ENCODE peak calls at places on chromosomes 5 and 9, in six cellular contexts. I, F, P, Y, X and J are unnamed samples.

GRCh38 chr9:129278391-129279237 is 100.6 kb upstream of the IER5L start:
- DNase-seq in Y (no peak), I (peak), F (peak), P (no peak), X (peak), J (no peak)

GRCh38 chr9:124813496-124814177 is 36.7 kb downstream of the OLFML2A start:
- DNase-seq in P (no peak), Y (no peak), I (no peak), X (no peak), F (no peak), J (no peak)

GRCh38 chr5:163718256-163718655 is 212.8 kb downstream of the MAT2B start:
- DNase-seq in X (no peak), F (no peak), Y (no peak), I (no peak), P (no peak), J (no peak)

GRCh38 chr9:79254900-79255651 is 316.7 kb upstream of the TLE4 start:
- DNase-seq in P (no peak), F (no peak), I (no peak), X (no peak), Y (no peak), J (no peak)

GRCh38 chr5:126954981-126955380 is 75.4 kb downstream of the MARCHF3 start:
- DNase-seq in F (no peak), Y (no peak), X (no peak), P (no peak), I (no peak), J (no peak)

GRCh38 chr5:95879661-95880060 is 57.1 kb upstream of the GLRX start:
- DNase-seq in P (no peak), X (no peak), I (no peak), F (no peak), Y (no peak), J (no peak)

GRCh38 chr5:61298580-61298979 is 33.5 kb upstream of the ZSWIM6 start:
- DNase-seq in F (no peak), I (no peak), X (no peak), Y (no peak), P (no peak), J (no peak)

GRCh38 chr5:180284161-180284560 is 7.7 kb downstream of the MAPK9 start:
- DNase-seq in F (no peak), X (no peak), Y (no peak), P (no peak), I (no peak), J (no peak)

GRCh38 chr9:37343724-37344123 is 78.8 kb upstream of the GRHPR start:
- DNase-seq in P (no peak), Y (no peak), I (no peak), F (no peak), X (no peak), J (no peak)

GRCh38 chr9:81804306-81804705 is 115.0 kb upstream of the TLE1 start:
- DNase-seq in P (no peak), F (no peak), Y (no peak), X (no peak), I (no peak), J (no peak)

GRCh38 chr9:114287001-114287762 is 35.7 kb upstream of the ORM1 start:
- DNase-seq in I (no peak), F (no peak), P (no peak), X (no peak), Y (no peak), J (no peak)

GRCh38 chr9:26971721-26972120 is 15.5 kb downstream of the IFT74 start:
- DNase-seq in F (no peak), Y (no peak), X (no peak), P (no peak), I (no peak), J (no peak)

GRCh38 chr9:100167912-100168775 is 69.1 kb downstream of the INVS start:
- DNase-seq in X (no peak), I (no peak), Y (no peak), P (no peak), F (no peak), J (no peak)

GRCh38 chr9:109781541-109782197 is 1.7 kb downstream of the PALM2AKAP2 start:
- DNase-seq in F (no peak), Y (no peak), P (no peak), I (no peak), X (no peak), J (no peak)
- H3K4me3 ChIP-seq in F (peak), Y (no peak), P (peak), I (no peak), X (no peak), J (no peak)

DNA sequence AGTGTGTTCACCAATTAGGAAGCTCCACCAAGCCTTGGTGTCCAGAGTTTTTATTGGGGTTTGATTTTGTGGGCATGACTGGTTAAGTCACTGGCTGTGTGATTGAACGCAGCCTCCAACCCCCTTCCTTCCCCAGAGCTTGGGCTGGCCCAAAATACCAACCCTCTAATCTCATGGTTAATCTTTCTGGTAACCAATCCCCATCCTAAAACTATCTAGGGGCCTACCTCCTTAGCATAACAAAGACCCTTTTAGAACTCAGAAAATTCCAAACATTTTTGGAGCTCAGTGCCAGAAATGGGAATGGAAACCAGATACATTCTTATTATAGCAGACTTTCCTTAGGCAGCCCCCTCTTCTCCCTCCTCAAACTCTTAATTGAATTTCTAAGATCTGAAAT is 35.9 kb upstream of the HRH2 start:
- DNase-seq in Y (no peak), I (no peak), X (no peak), P (no peak), F (no peak), J (no peak)
- H3K4me3 ChIP-seq in Y (no peak), I (no peak), X (no peak), P (no peak), F (no peak), J (no peak)

DNA sequence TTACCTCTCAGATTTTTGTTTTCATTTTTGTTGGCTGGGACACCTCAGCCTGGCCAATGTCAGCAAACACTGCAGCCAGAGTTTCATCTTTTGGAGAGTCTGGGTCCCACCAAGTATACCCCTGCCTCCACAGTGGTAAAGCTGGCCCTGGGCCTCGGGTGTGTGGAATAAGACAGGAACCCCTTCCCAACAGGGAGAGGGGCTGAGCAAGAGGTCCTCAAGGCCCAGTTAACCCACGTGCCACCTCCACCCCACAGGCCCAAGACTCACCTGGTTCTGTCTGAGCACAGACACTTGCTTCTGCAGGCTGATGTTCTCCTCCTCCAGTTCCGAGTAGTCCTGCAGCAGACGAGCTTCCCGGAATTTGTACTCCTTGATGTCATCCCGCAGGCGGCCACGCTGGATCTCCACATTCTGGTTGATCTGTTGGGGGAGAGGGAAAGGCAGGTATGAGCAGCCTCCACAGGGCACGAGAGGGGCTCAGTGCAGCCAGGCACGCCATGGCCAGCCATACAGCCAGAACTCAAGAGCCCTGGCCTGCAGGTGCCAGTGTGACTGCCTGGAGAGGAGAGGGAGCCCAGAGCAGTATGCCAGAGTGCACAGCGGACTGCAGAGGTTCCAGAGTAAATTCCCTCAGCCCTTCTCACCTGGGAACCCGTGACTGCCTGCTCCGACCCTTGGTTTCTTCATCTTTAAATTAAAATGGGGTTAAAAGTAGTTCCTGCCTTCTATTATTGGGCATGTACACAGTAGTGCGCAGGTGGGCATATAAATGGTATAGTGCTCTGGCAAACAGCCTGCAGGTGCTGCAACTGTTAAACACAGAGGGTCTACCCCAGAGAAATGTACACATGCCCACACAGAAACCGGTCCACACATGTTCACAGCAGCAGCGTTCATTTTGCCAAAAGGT is 42.0 kb downstream of the BICD2 start:
- DNase-seq in F (peak), P (no peak), X (peak), I (no peak), Y (no peak), J (no peak)
- H3K4me3 ChIP-seq in F (no peak), P (no peak), X (peak), I (no peak), Y (no peak), J (no peak)

DNA sequence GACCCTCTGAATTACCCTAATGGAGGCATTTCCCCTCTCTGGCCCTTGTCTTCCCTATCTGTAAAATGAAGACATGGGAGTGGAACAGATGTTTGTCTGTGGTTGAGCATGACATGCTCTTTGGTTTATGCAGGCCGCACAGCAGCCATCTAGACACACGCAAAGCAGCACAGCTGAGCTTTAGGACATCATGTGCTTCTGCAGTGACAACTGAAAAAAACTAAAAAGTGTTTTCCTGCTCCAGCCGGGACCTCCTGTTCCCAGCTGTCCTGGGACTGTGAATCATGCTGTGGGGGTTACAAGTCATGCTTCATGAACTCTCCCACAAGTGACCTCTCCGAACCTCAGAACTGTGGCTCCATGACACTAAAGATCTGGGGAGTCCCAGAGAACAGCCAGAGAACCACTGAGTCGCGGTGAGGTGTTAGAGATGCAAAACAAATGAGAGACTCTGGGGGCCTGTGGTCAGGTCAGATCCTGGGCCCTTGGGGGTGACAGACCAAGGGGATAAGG is 1.7 kb downstream of the SMIM3 start:
- DNase-seq in X (no peak), I (no peak), P (no peak), Y (no peak), F (no peak), J (peak)
- H3K4me3 ChIP-seq in X (no peak), I (no peak), P (peak), Y (no peak), F (peak), J (peak)

DNA sequence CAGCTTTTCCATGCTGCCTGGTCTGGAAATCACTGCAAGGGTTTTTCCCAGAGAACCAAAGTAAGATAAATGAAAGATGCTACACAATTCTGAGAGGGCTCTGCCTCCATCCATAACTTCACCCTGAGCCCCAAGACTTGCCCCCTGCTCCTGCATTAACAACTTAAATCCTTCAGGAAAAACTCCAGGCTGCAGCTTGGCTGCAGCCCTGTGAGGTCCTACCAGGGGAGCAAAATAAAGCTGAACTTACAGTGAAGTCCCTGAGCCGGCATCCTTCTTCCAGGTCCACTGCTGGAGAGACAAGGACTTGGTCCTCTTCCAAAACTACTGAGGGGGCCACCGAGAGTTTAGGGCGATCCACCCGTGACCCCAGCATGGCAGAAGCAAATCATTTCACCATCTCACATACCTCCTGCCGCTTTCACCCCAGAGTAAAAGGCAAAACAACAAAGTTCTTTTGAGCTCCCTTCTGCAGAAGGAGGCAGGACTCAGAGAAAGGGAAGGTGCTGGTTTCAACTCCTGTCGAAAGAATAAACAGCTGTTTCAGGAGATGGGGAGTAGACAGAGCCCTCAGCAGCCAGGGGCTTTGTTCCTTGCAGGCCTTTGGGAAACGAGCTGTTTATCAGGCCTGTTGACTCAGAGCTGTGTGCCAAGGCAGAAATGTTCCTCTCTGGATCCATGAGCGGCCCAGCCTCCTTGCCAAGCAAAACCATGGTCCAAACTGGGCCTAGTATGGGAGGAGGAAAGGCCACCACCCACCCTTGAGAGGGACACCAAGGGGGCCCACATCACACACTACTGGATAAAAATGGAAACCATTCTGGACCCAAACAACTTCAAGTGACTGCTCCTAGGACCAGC is 20.6 kb downstream of the GGTA1 start:
- DNase-seq in X (no peak), P (no peak), F (no peak), Y (no peak), I (no peak), J (no peak)
- H3K4me3 ChIP-seq in X (no peak), P (no peak), F (no peak), Y (no peak), I (no peak), J (no peak)

GRCh38 chr5:35987776-35988175 is 3.4 kb downstream of the UGT3A1 start:
- DNase-seq in F (no peak), P (no peak), Y (no peak), I (no peak), X (no peak), J (no peak)

GRCh38 chr5:35988529-35988928 is 2.7 kb downstream of the UGT3A1 start:
- DNase-seq in X (no peak), P (no peak), I (no peak), Y (no peak), F (no peak), J (no peak)

GRCh38 chr5:35990524-35990923 is 666 bp downstream of the UGT3A1 start:
- DNase-seq in I (no peak), F (no peak), P (no peak), Y (no peak), X (no peak), J (no peak)

GRCh38 chr5:35990941-35991592 is at the start of gene UGT3A1:
- DNase-seq in I (no peak), F (no peak), X (no peak), Y (no peak), P (no peak), J (no peak)
- H3K4me3 ChIP-seq in I (no peak), F (no peak), X (no peak), Y (no peak), P (no peak), J (no peak)

DNA sequence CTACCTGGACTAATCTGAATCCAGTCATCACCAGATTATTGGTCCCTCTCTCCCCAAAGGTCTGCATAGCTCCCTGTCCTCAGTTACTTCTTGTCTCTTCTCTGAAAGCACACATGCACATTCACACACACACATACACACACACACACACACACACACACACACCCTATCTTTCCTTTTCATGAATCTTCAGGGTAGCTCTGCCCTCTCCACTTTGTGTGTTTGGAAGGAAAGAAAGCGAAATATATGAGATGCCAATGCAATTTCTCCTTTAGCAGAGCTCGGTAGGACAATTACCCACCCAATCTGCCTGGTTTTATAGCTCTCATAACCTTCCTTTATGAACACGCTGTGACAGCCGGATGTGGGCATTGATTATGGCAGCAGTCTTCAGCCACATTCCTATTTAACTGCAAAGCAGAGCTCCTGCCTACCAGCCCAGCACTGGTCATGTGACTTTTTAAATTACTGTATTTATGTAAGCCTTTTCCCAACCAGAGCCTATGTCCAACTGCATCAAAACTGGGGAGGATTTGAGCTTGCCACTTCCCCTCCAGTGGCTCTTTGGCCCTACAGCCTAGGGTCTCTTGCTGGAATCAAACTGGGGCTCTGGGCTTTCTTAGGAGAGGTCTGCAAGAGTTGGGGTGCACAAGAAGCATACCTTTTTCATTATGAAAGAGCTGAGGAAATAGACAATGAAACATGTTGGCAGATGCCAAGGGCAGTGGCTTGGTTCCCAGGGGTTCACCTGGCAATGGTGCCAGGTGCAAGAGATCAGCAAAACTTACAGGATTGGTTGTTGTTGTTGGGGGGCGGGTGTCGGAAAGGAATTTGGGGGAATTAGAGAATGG is 20.8 kb upstream of the MATR3 start:
- DNase-seq in X (peak), F (no peak), I (peak), Y (no peak), P (no peak), J (peak)
- H3K4me3 ChIP-seq in X (peak), F (no peak), I (peak), Y (peak), P (peak), J (peak)